ENCODE peak calls at places on chromosomes 16 and 17, in ten cellular contexts. I, L, U, G, O, H, J, W, N and E are unnamed samples.

GRCh38 chr17:19867094-19867653 is 562 bp downstream of the ULK2 start:
- DNase-seq in N (peak), I (peak), W (peak), J (peak), O (peak), G (peak), H (peak), U (peak), L (peak), E (peak)

GRCh38 chr17:47287639-47288038 is 34.0 kb downstream of the ITGB3 start:
- DNase-seq in U (no peak), G (no peak), H (no peak), J (no peak), W (no peak), O (no peak), N (no peak), I (no peak), L (no peak), E (no peak)

GRCh38 chr17:5544115-5544514 is 40.2 kb downstream of the NLRP1 start:
- DNase-seq in G (no peak), L (no peak), J (no peak), N (no peak), W (no peak), H (no peak), I (no peak), U (no peak), O (no peak), E (no peak)

GRCh38 chr17:68195667-68196393 is 52.0 kb upstream of the AMZ2 start:
- DNase-seq in J (no peak), W (peak), H (no peak), U (peak), G (no peak), L (no peak), N (no peak), O (no peak), I (peak), E (no peak)

GRCh38 chr16:15891508-15891907 is 3.1 kb upstream of the CEP20 start:
- DNase-seq in N (no peak), O (no peak), I (no peak), W (no peak), L (no peak), H (no peak), G (no peak), J (no peak), U (no peak), E (no peak)

GRCh38 chr17:58336456-58337094 is 8.0 kb upstream of the TSPOAP1 start:
- DNase-seq in I (peak), U (no peak), W (no peak), N (no peak), L (peak), J (no peak), O (no peak), G (no peak), H (no peak), E (no peak)

GRCh38 chr17:36650096-36650764 is 48.8 kb downstream of the MRM1 start:
- DNase-seq in G (no peak), O (no peak), I (no peak), L (no peak), N (no peak), J (no peak), U (no peak), W (no peak), H (no peak), E (no peak)

GRCh38 chr16:58649707-58650106 is 20.1 kb upstream of the CNOT1 start:
- DNase-seq in I (no peak), G (no peak), L (no peak), O (no peak), N (no peak), W (no peak), U (no peak), H (no peak), J (no peak), E (peak)

GRCh38 chr17:7177210-7177953 is 1.8 kb downstream of the ASGR1 start:
- DNase-seq in L (peak), H (peak), N (peak), O (peak), I (peak), U (peak), W (peak), G (peak), J (peak), E (no peak)

GRCh38 chr16:54870151-54870550 is 60.5 kb upstream of the IRX5 start:
- DNase-seq in G (no peak), L (no peak), J (no peak), O (no peak), U (no peak), W (no peak), I (no peak), N (no peak), H (no peak), E (no peak)

GRCh38 chr17:2218426-2218825 is 85.2 kb downstream of the SMG6 start:
- DNase-seq in J (no peak), L (no peak), H (no peak), G (no peak), N (no peak), O (no peak), I (no peak), U (no peak), W (no peak), E (no peak)

GRCh38 chr17:44309472-44309871 is 1.1 kb downstream of the RUNDC3A start:
- DNase-seq in J (no peak), I (peak), H (no peak), U (no peak), L (no peak), W (no peak), G (no peak), N (no peak), O (no peak), E (no peak)
- TF ChIP-seq CTCF in J (no peak), I (no peak), H (no peak), U (no peak), L (no peak), W (no peak), G (no peak), N (no peak), O (no peak), E (no peak)

DNA sequence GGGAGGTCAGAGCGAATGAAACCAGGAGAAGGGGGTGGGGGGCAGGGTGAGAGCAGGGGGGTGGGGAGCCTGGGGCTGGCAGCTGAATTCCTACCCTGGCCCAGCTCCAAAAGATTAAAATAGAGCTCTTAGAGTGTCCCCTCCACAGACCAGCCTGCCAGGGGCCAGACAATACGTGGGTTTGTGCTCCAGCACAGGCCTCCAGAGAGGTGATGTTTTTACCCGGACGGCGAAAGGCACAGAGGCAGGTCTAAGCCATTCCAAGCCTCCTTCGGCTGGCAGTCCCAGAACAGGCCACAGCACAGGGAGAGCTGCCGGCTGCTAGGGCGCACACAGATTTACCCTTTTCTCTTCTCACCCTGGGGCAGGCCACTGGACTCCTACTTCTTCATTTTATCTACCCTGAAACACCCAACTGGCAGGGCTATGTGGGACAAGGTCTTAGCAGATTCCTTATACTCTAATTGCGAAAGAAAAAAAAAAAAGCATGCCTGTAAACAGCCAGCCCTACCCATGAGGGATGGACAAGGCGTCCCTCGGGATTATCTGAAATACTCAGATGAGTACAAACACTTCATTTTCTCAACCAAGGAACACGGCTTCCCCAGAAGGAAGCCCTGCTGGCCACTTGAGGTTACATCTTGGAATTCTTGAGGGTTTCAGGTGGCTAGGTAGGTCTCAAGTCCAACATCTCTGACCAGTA is 71.9 kb upstream of the NOG start:
- DNase-seq in H (no peak), I (peak), O (no peak), J (no peak), L (no peak), N (no peak), W (no peak), U (peak), G (no peak), E (no peak)
- TF ChIP-seq CTCF in H (no peak), I (peak), O (no peak), J (no peak), L (no peak), N (no peak), W (no peak), U (no peak), G (no peak), E (no peak)

GRCh38 chr17:16286009-16286946 is 67.0 kb downstream of the CENPV start:
- DNase-seq in N (peak), W (peak), H (peak), I (peak), O (peak), J (peak), L (peak), G (peak), U (peak), E (peak)
- TF ChIP-seq CTCF in N (no peak), W (no peak), H (no peak), I (no peak), O (no peak), J (no peak), L (no peak), G (no peak), U (no peak), E (peak)

DNA sequence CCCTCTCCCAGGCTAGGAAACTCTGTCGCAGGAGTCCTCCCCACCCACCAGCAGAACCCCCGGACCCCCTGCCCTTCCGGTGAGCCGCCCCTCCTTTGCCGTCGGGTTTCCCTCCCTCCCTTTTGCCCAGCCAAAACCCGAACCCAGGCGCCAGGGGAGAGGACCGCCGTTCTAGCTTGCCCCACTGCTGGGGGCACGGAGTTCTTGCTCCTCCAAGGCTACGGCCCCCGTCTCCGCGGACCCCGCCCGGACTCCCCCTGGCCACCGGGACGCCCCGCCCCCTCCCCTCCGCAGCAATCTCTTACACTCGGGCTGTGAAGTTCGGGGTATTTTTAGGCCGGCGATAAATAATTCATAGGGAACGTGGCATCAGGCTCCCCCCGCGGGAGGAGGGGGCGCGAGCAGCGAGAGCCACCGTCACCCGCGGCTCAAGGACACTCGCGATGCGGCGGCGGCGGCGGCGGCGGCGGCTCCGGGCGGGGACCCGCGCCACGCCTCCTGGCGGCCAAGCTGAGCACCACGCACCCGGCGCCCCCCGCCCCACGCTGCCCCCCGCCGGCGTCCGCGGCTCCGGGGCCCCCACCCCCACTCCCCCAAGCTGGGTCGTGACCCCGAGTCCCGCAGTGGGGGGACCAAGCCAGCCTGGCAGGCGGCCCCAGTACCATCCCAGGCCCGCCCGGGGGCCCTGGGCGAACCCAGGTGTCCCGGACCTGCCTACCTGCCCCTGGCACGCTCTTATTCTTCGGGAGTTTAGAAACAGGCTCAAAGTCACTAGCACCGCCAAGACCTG is at the start of gene GRIN2C:
- DNase-seq in H (no peak), J (no peak), U (no peak), L (no peak), O (no peak), I (peak), G (no peak), N (peak), W (peak), E (no peak)
- TF ChIP-seq CTCF in H (no peak), J (peak), U (peak), L (no peak), O (no peak), I (peak), G (peak), N (peak), W (peak), E (no peak)

DNA sequence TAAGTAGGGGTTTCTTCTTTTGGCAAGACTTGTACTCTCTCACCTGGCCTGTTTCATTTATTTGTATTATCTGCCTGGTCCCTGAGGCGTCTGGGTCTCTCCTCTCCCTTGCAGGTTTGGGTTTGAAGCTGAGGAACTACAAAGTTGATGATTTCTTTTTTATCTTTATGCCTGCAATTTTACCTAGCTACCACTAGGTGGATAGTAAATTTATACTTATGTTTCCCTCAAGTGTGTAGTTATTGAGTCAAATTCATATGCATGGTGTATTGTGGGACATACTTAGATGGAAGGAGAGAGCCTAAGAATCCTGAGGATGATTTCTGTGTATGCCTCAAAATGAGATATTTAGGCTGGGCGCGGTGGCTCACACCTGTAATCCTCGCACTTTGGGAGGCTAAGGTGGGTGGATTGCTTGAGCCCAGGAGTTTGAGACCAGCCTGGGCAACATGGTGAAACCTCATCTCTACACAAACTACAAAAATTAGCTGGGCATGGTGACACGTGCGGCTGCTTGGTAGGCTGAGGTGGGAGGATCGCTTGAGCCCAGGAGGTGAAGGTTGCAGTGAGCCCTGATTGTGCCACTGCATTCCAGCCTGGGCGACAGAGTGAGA is 13.6 kb downstream of the TMEM98 start:
- DNase-seq in G (no peak), I (peak), W (no peak), H (no peak), L (no peak), J (no peak), N (no peak), O (no peak), U (no peak), E (no peak)
- TF ChIP-seq CTCF in G (no peak), I (peak), W (peak), H (peak), L (peak), J (no peak), N (peak), O (no peak), U (peak), E (no peak)

GRCh38 chr16:82671743-82672142 is 45.0 kb downstream of the CDH13 start:
- DNase-seq in O (no peak), I (no peak), U (peak), W (no peak), H (no peak), G (no peak), N (no peak), J (no peak), L (no peak), E (peak)
- TF ChIP-seq CTCF in O (no peak), I (peak), U (peak), W (peak), H (peak), G (no peak), N (peak), J (no peak), L (peak), E (peak)

DNA sequence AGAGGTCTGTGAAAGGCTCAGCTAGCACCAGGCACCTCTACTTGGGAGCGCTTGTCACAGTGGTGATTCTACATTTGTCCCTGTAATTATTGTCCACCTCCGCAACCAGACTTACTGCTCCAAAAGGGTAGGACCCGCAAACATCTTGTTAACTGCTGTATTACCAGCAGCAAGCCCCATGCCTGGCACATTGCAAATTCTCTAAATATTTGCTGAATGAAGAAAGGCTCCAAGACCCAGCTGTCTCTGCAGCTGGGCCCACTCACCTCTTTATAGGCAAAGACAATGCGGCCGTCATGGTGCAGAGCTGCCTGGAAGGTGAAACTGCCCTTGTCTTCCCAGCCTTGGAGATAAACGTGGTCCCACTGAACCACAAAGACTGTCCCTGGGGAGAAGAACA is 44.3 kb downstream of the PLXDC1 start:
- DNase-seq in J (no peak), H (no peak), G (no peak), N (no peak), O (no peak), W (no peak), L (no peak), U (no peak), I (no peak), E (no peak)
- TF ChIP-seq CTCF in J (no peak), H (no peak), G (no peak), N (no peak), O (no peak), W (no peak), L (no peak), U (no peak), I (no peak), E (no peak)

DNA sequence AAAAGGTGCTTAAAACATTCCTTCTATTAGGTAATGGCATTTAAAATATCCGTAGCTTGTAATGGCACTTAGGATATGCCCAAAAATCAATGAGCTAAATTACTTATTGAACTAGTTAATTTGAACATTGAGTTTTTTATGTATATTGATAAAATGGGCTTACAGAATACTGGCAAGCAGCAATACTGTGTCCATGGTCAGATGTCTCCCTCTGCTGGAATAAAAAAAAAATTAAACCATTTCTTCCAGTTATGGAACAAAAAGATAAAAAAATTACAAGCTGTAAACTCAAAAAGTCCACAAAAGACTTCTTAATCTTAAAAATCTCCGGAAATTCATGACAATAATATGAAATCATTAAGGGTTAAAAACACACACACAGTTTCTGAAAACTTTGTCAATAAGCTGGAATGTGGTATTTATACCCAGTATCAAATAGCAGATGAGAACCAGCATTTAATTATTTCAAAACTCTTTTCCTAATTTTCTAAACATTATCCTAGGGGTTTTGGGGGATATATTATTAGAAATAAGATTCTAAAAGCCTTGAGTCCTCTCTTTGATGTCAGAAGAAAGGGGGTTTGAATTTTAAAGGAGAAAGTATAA is 21.5 kb upstream of the PSMD7 start:
- DNase-seq in O (no peak), J (no peak), N (no peak), I (no peak), G (no peak), H (peak), U (peak), L (peak), W (no peak), E (no peak)
- TF ChIP-seq CTCF in O (no peak), J (peak), N (peak), I (peak), G (no peak), H (peak), U (peak), L (peak), W (peak), E (no peak)